ENCODE peak calls at places on chromosomes 7 and 10, in ten cellular contexts. W, R, E, I, K, N, M, X, U and L are unnamed samples.

GRCh38 chr10:99659868-99660366 is 608 bp downstream of the ENTPD7 start:
- DNase-seq in W (no peak), K (no peak), U (no peak), M (no peak), X (no peak), N (no peak), I (peak; percentile 11), R (no peak), E (no peak), L (no peak)

GRCh38 chr10:117541909-117542705 is 439 bp upstream of the EMX2 start:
- DNase-seq in U (peak; percentile 54), R (no peak), W (no peak), I (no peak), E (no peak), K (no peak), X (peak; percentile 14), N (peak; percentile 96), M (peak; percentile 58), L (no peak)

GRCh38 chr7:153886121-153886505 is 166.1 kb upstream of the DPP6 start:
- DNase-seq in K (no peak), U (no peak), R (no peak), I (no peak), M (no peak), W (no peak), E (no peak), X (no peak), N (peak; percentile 33), L (no peak)

GRCh38 chr7:26291699-26292538 is at the start of gene SNX10:
- DNase-seq in X (no peak), E (peak; percentile 92), K (peak; percentile 72), N (peak; percentile 88), R (peak; percentile 81), I (peak; percentile 72), W (peak; percentile 69), M (no peak), U (peak; percentile 27), L (peak; percentile 40)

GRCh38 chr7:73907554-73908122 is 46.7 kb downstream of the TMEM270 start:
- DNase-seq in I (no peak), W (no peak), R (peak; percentile 59), U (no peak), K (no peak), X (no peak), E (no peak), N (no peak), M (no peak), L (no peak)

GRCh38 chr7:15057272-15057671 is 154.7 kb upstream of the DGKB start:
- DNase-seq in I (no peak), X (no peak), K (no peak), W (no peak), N (no peak), R (no peak), M (no peak), U (no peak), E (no peak), L (no peak)

GRCh38 chr7:138979988-138980574 is 1.1 kb downstream of the KIAA1549 start:
- DNase-seq in I (no peak), U (no peak), R (no peak), E (no peak), X (no peak), M (no peak), K (peak; percentile 34), W (no peak), N (peak; percentile 37), L (no peak)

GRCh38 chr10:106863549-106863948 is 301.0 kb downstream of the SORCS1 start:
- DNase-seq in W (no peak), U (no peak), N (peak; percentile 28), M (no peak), R (no peak), I (no peak), E (no peak), X (no peak), K (no peak), L (no peak)

GRCh38 chr7:26429168-26429567 is 137.5 kb downstream of the SNX10 start:
- DNase-seq in E (no peak), U (no peak), I (no peak), M (no peak), X (no peak), K (peak; percentile 49), W (no peak), R (no peak), N (no peak), L (no peak)

GRCh38 chr10:22722770-22723169 is 8.4 kb upstream of the PIP4K2A start:
- DNase-seq in R (no peak), N (no peak), X (no peak), M (no peak), K (no peak), E (no peak), W (no peak), U (no peak), I (no peak), L (no peak)

GRCh38 chr10:23543696-23544095 is 104.8 kb downstream of the OTUD1 start:
- DNase-seq in K (no peak), W (no peak), E (no peak), M (no peak), N (no peak), R (no peak), X (no peak), U (no peak), I (no peak), L (no peak)

GRCh38 chr7:106717997-106718871 is 57.3 kb upstream of the CCDC71L start:
- DNase-seq in I (peak; percentile 61), X (peak; percentile 99), N (no peak), U (peak; percentile 34), R (no peak), E (peak; percentile 76), M (no peak), K (peak; percentile 96), W (no peak), L (peak; percentile 30)

DNA sequence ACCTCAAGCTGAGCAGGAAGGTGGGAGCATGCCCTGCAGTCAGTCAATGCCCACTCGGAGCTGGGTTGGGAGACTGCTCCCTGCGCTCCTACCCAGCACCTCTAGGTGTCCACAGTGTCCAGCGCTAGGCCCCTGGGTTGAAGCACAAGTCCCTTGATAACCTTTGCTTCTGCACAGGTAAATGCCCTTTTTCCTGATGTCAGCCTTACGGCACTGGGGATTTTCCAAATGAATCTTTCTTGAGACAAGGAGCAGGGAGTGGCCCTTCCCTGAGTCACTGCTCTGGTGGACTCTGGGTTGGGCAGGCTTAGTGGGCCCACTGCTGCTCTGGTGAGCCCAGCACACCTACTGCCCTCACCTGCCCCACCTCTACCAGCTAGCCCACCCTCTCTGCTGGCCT is 61.9 kb upstream of the OPN4 start:
- DNase-seq in M (no peak), E (peak; percentile 38), X (no peak), R (no peak), I (no peak), K (peak; percentile 50), U (no peak), W (no peak), N (peak; percentile 32), L (no peak)
- TF ChIP-seq CTCF in M (no peak), E (no peak), X (no peak), R (no peak), I (no peak), K (peak; percentile 50), U (no peak), W (no peak), N (peak; percentile 29), L (no peak)

GRCh38 chr7:151631968-151632749 is 112.5 kb upstream of the RHEB start:
- DNase-seq in I (peak; percentile 87), K (peak; percentile 85), M (peak; percentile 46), U (peak; percentile 60), R (peak; percentile 96), N (peak; percentile 94), X (no peak), E (peak; percentile 92), W (peak; percentile 91), L (peak; percentile 87)
- TF ChIP-seq CTCF in I (no peak), K (peak; percentile 15), M (peak; percentile 30), U (peak; percentile 22), R (peak; percentile 18), N (peak; percentile 39), X (peak; percentile 7), E (no peak), W (peak; percentile 33), L (no peak)

GRCh38 chr10:103066141-103067098 is 126.7 kb downstream of the NT5C2 start:
- DNase-seq in E (no peak), M (no peak), W (no peak), I (no peak), X (no peak), U (no peak), K (no peak), N (no peak), R (no peak), L (no peak)

GRCh38 chr10:103057980-103058568 is 135.0 kb downstream of the NT5C2 start:
- DNase-seq in R (no peak), E (no peak), U (no peak), W (no peak), K (no peak), M (no peak), N (no peak), X (no peak), I (no peak), L (no peak)

GRCh38 chr10:103067951-103068350 is 125.1 kb downstream of the NT5C2 start:
- DNase-seq in M (no peak), U (no peak), X (no peak), R (no peak), N (no peak), K (no peak), E (no peak), W (no peak), I (no peak), L (no peak)

GRCh38 chr10:103067484-103067883 is 125.6 kb downstream of the NT5C2 start:
- DNase-seq in K (no peak), U (no peak), R (no peak), N (no peak), E (no peak), X (no peak), M (no peak), W (no peak), I (no peak), L (no peak)

DNA sequence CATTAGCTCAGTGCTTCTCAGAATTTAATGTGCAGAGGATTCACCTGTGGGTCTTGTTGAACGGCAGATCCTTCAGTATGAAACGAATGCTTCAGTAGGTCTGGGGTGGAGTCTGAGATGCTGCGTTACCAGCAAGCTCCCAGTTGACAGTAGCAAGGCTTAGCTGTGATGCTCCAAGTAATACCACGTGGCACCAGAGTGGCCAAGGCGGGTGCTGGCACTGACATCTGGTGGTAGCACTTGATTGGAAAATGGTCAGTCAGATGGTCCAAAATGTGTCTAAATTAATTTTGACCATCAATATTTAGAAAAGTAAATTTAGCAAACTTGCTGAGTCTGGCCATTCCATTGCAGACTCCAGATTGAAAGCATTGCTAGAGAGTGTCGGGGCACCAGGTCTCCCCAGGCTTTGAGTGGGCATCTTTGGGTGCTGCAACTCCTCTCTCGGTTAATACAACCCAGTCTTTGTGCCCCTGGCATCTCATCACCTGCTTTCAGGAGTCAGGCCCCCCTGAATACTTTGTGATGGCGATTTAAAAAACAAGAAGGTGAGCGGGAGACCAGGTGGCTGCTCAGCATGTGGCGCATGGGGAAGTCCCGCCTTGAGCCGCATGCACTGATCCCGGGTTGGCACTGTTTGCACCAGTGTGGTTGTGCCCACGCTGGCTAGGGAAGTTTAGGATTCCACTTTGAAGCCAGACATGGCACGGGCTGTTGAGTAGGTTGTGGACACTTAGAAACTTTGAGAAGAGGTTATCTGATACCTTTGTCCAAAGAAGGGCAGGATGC is 130.0 kb downstream of the NT5C2 start:
- DNase-seq in X (no peak), M (no peak), W (no peak), R (no peak), U (no peak), K (peak; percentile 27), I (no peak), N (no peak), E (peak; percentile 12), L (no peak)
- TF ChIP-seq CTCF in X (peak; percentile 13), M (no peak), W (no peak), R (no peak), U (peak; percentile 39), K (peak; percentile 47), I (no peak), N (peak; percentile 26), E (no peak), L (no peak)

GRCh38 chr10:113995201-113995600 is 48.5 kb upstream of the ADRB1 start:
- DNase-seq in R (no peak), N (no peak), E (no peak), U (no peak), I (no peak), W (no peak), M (no peak), K (no peak), X (no peak), L (no peak)
- TF ChIP-seq CTCF in R (no peak), N (no peak), E (no peak), U (no peak), I (no peak), W (no peak), M (no peak), K (no peak), X (no peak), L (no peak)